ENCODE peak calls at places on chromosome 1, in eight cellular contexts. H is lower lobe of right lung, W is EH, M is psoas muscle, Q is NCI-H2227 treated with DMSO at 0.1 percent for 48 hours, R is fibroblast of mammary gland, C is A172, P is mesothelial cell of epicardium. V is an unnamed sample.

GRCh38 chr1:110328274-110328673 is 10.9 kb upstream of the RBM15 start:
- DNase-seq in H (no peak), W (peak; percentile 37), M (no peak), Q (no peak), R (no peak), C (peak; percentile 33), P (no peak), V (no peak)

GRCh38 chr1:30323841-30324240 is 399.5 kb downstream of the MATN1 start:
- DNase-seq in H (no peak), W (no peak), M (no peak), Q (no peak), R (no peak), C (no peak), P (no peak), V (no peak)

GRCh38 chr1:192489046-192489445 is 86.5 kb upstream of the RGS1 start:
- DNase-seq in H (no peak), W (peak; percentile 76), M (no peak), Q (no peak), R (peak; percentile 92), C (no peak), P (no peak), V (no peak)

GRCh38 chr1:202245391-202245790 is 51.8 kb downstream of the LGR6 start:
- DNase-seq in H (peak; percentile 12), W (no peak), M (no peak), Q (no peak), R (no peak), C (no peak), P (no peak), V (no peak)

GRCh38 chr1:30907641-30908445 is 715 bp downstream of the SDC3 start:
- DNase-seq in H (no peak), W (no peak), M (no peak), Q (no peak), R (no peak), C (no peak), P (no peak), V (no peak)

GRCh38 chr1:154736840-154737239 is 128.9 kb upstream of the ADAR start:
- DNase-seq in H (no peak), W (peak; percentile 58), M (no peak), Q (peak; percentile 44), R (peak; percentile 74), C (peak; percentile 85), P (no peak), V (no peak)

GRCh38 chr1:201528631-201529260 is 10.2 kb upstream of the NAV1 start:
- DNase-seq in H (no peak), W (peak; percentile 65), M (no peak), Q (no peak), R (peak; percentile 70), C (no peak), P (no peak), V (no peak)

GRCh38 chr1:12595839-12596821 is 21.9 kb downstream of the DHRS3 start:
- DNase-seq in H (peak; percentile 94), W (peak; percentile 99), M (peak; percentile 96), Q (no peak), R (peak; percentile 98), C (peak; percentile 52), P (peak; percentile 84), V (peak; percentile 77)

V was measured in progenitor cell of endocrine pancreas.